ENCODE peak calls at places on chromosomes 2 and 18, in five cellular contexts. One of them, this sample, is unnamed.

GRCh38 chr18:49690307-49690706 is 123.0 kb downstream of the ACAA2 start:
- DNase-seq in tibial artery: no peak
- DNase-seq in neural progenitor cell: no peak
- DNase-seq in kidney epithelial cell: peak; percentile 95
- DNase-seq in heart right ventricle: no peak
- DNase-seq in this sample: peak; percentile 75

GRCh38 chr2:16821696-16822095 is 156.1 kb upstream of the CYRIA start:
- DNase-seq in neural progenitor cell: peak; percentile 10
- DNase-seq in heart right ventricle: no peak
- DNase-seq in kidney epithelial cell: peak; percentile 1
- DNase-seq in tibial artery: no peak
- DNase-seq in this sample: no peak

GRCh38 chr18:37962316-37962966 is 396.8 kb upstream of the CELF4 start:
- DNase-seq in heart right ventricle: no peak
- DNase-seq in kidney epithelial cell: no peak
- DNase-seq in neural progenitor cell: peak; percentile 65
- DNase-seq in tibial artery: no peak
- DNase-seq in this sample: no peak

GRCh38 chr2:201254331-201254730 is 6.0 kb upstream of the CASP8 start:
- DNase-seq in tibial artery: no peak
- DNase-seq in kidney epithelial cell: no peak
- DNase-seq in neural progenitor cell: no peak
- DNase-seq in heart right ventricle: no peak
- DNase-seq in this sample: no peak

GRCh38 chr2:468631-469310 is 180.9 kb upstream of the ALKAL2 start:
- DNase-seq in heart right ventricle: no peak
- DNase-seq in tibial artery: no peak
- DNase-seq in neural progenitor cell: no peak
- DNase-seq in kidney epithelial cell: no peak
- DNase-seq in this sample: no peak

GRCh38 chr2:189848276-189848675 is 64.0 kb downstream of the PMS1 start:
- DNase-seq in heart right ventricle: no peak
- DNase-seq in tibial artery: no peak
- DNase-seq in kidney epithelial cell: no peak
- DNase-seq in neural progenitor cell: no peak
- DNase-seq in this sample: no peak

GRCh38 chr2:25305809-25306208 is 35.9 kb downstream of the DNMT3A start:
- DNase-seq in neural progenitor cell: no peak
- DNase-seq in kidney epithelial cell: no peak
- DNase-seq in tibial artery: peak; percentile 89
- DNase-seq in heart right ventricle: no peak
- DNase-seq in this sample: no peak

GRCh38 chr2:116680537-116680936 is 1134.0 kb upstream of the DDX18 start:
- DNase-seq in heart right ventricle: no peak
- DNase-seq in kidney epithelial cell: no peak
- DNase-seq in tibial artery: no peak
- DNase-seq in neural progenitor cell: no peak
- DNase-seq in this sample: no peak

GRCh38 chr2:228048838-228049490 is 132.5 kb downstream of the SPHKAP start:
- DNase-seq in neural progenitor cell: peak; percentile 75
- DNase-seq in kidney epithelial cell: no peak
- DNase-seq in heart right ventricle: no peak
- DNase-seq in tibial artery: no peak
- DNase-seq in this sample: no peak

DNA sequence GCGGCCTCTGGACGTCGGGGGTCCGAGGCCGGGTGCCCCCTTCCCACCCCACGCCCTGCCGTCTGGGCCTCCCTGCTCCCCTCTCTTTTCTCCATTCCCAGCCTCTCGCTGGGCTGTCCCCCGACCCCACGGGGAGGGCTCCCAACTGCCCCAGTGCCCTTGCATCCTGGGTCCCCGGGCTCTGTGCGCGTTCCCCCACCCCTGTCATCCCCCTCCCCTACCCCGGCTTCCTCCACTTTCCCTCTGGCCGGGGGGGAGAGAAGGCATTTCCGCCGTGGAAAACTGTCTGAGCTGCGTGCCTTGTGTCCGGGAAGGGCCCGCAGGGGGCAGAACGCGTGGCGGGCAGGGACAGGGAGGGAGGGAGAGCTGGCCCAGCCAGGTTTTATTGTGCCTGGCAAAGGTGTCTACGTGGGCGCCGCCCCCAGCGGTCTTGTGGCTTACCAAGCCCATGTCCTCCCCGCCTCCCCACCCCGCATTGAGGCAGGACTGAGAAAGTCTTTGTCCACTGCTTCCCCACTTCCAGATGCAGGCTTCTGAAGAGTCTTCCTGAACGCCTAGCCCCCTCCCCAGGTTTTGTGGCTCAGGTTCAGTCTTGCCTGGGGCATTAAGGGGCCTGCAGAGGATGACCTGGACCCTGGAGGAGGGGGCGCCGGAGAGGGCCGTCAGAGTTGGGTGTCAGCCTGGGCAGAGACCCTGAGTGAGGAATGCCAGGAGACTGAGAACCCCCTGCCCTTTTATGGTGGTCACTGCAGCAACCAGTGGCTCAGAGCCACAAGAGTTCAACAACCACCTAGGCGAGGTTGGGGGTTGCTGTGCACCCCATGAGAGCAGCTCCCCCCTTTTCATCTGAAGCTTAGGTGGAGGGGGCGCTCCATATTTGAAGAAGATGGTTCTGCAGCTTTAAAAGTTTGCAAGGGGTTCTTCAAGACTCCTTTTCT is 1.3 kb downstream of the ITM2C start:
- DNase-seq in neural progenitor cell: peak; percentile 64
- DNase-seq in kidney epithelial cell: no peak
- DNase-seq in tibial artery: no peak
- DNase-seq in heart right ventricle: no peak
- DNase-seq in this sample: no peak
- TF ChIP-seq CTCF in neural progenitor cell: peak; percentile 18
- TF ChIP-seq CTCF in kidney epithelial cell: peak; percentile 21
- TF ChIP-seq CTCF in tibial artery: no peak
- TF ChIP-seq CTCF in heart right ventricle: no peak
- TF ChIP-seq CTCF in this sample: peak; percentile 20

GRCh38 chr2:238853218-238853617 is 5.3 kb downstream of the TWIST2 start:
- DNase-seq in kidney epithelial cell: no peak
- DNase-seq in heart right ventricle: no peak
- DNase-seq in tibial artery: no peak
- DNase-seq in neural progenitor cell: no peak
- DNase-seq in this sample: no peak

GRCh38 chr2:238850096-238850495 is 2.2 kb downstream of the TWIST2 start:
- DNase-seq in tibial artery: no peak
- DNase-seq in kidney epithelial cell: no peak
- DNase-seq in heart right ventricle: no peak
- DNase-seq in neural progenitor cell: no peak
- DNase-seq in this sample: no peak

GRCh38 chr2:238851026-238851425 is 3.1 kb downstream of the TWIST2 start:
- DNase-seq in neural progenitor cell: no peak
- DNase-seq in heart right ventricle: no peak
- DNase-seq in tibial artery: no peak
- DNase-seq in kidney epithelial cell: no peak
- DNase-seq in this sample: no peak

GRCh38 chr2:238852186-238852869 is 4.4 kb downstream of the TWIST2 start:
- DNase-seq in neural progenitor cell: no peak
- DNase-seq in tibial artery: no peak
- DNase-seq in kidney epithelial cell: no peak
- DNase-seq in heart right ventricle: no peak
- DNase-seq in this sample: no peak

GRCh38 chr2:238851751-238852150 is 3.9 kb downstream of the TWIST2 start:
- DNase-seq in neural progenitor cell: no peak
- DNase-seq in tibial artery: no peak
- DNase-seq in kidney epithelial cell: no peak
- DNase-seq in heart right ventricle: no peak
- DNase-seq in this sample: no peak
- H3K4me3 ChIP-seq in neural progenitor cell: no peak overlapping the region
- H3K4me3 ChIP-seq in tibial artery: no peak overlapping the region
- H3K4me3 ChIP-seq in kidney epithelial cell: no peak overlapping the region
- H3K4me3 ChIP-seq in heart right ventricle: no peak overlapping the region
- H3K4me3 ChIP-seq in this sample: no peak overlapping the region

GRCh38 chr2:127683056-127683455 is 7.7 kb upstream of the LIMS2 start:
- DNase-seq in heart right ventricle: no peak
- DNase-seq in neural progenitor cell: no peak
- DNase-seq in kidney epithelial cell: no peak
- DNase-seq in tibial artery: no peak
- DNase-seq in this sample: no peak
- TF ChIP-seq CTCF in heart right ventricle: no peak
- TF ChIP-seq CTCF in neural progenitor cell: no peak
- TF ChIP-seq CTCF in kidney epithelial cell: no peak
- TF ChIP-seq CTCF in tibial artery: no peak
- TF ChIP-seq CTCF in this sample: no peak

DNA sequence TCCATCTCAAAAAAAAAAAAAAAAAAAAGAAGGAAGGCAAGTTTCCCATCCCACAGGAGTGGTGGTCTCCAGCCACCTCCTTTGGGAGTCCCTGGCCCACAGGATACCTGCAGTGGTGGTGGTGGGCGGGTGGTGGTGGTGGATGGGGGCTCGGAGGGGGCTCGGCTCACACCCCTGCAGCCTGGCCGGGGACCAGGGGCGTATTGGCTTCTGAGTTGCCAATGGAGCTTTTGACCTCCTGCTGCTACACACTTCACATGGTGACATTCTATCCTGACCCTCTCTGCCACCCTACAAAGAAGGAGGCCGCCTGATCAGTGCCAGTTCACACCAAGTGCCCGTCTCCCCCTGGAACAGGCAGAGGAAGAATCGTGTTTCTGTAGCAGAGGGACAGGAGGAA is 119.6 kb downstream of the NFATC1 start:
- DNase-seq in tibial artery: peak; percentile 20
- DNase-seq in kidney epithelial cell: no peak
- DNase-seq in neural progenitor cell: no peak
- DNase-seq in heart right ventricle: no peak
- DNase-seq in this sample: no peak
- H3K4me3 ChIP-seq in tibial artery: no peak overlapping the region
- H3K4me3 ChIP-seq in kidney epithelial cell: no peak overlapping the region
- H3K4me3 ChIP-seq in neural progenitor cell: no peak overlapping the region
- H3K4me3 ChIP-seq in heart right ventricle: no peak overlapping the region
- H3K4me3 ChIP-seq in this sample: no peak overlapping the region

GRCh38 chr2:173612354-173612753 is 257.7 kb downstream of the CDCA7 start:
- DNase-seq in neural progenitor cell: peak; percentile 7
- DNase-seq in heart right ventricle: no peak
- DNase-seq in tibial artery: no peak
- DNase-seq in kidney epithelial cell: no peak
- DNase-seq in this sample: no peak
- TF ChIP-seq CTCF in neural progenitor cell: peak; percentile 6
- TF ChIP-seq CTCF in heart right ventricle: no peak
- TF ChIP-seq CTCF in tibial artery: no peak
- TF ChIP-seq CTCF in kidney epithelial cell: no peak
- TF ChIP-seq CTCF in this sample: no peak

GRCh38 chr2:96882906-96883305 is 13.0 kb upstream of the SEMA4C start:
- DNase-seq in kidney epithelial cell: no peak
- DNase-seq in tibial artery: no peak
- DNase-seq in neural progenitor cell: no peak
- DNase-seq in heart right ventricle: no peak
- DNase-seq in this sample: no peak

GRCh38 chr2:96883306-96883705 is 13.4 kb upstream of the SEMA4C start:
- DNase-seq in neural progenitor cell: no peak
- DNase-seq in heart right ventricle: no peak
- DNase-seq in tibial artery: no peak
- DNase-seq in kidney epithelial cell: no peak
- DNase-seq in this sample: no peak

GRCh38 chr2:96880891-96881273 is 11.0 kb upstream of the SEMA4C start:
- DNase-seq in heart right ventricle: no peak
- DNase-seq in tibial artery: no peak
- DNase-seq in neural progenitor cell: no peak
- DNase-seq in kidney epithelial cell: no peak
- DNase-seq in this sample: no peak

GRCh38 chr2:96882230-96882629 is 12.3 kb upstream of the SEMA4C start:
- DNase-seq in tibial artery: no peak
- DNase-seq in neural progenitor cell: no peak
- DNase-seq in heart right ventricle: no peak
- DNase-seq in kidney epithelial cell: no peak
- DNase-seq in this sample: no peak

GRCh38 chr2:96881349-96882195 is 11.7 kb upstream of the SEMA4C start:
- DNase-seq in heart right ventricle: no peak
- DNase-seq in neural progenitor cell: peak; percentile 55
- DNase-seq in tibial artery: no peak
- DNase-seq in kidney epithelial cell: no peak
- DNase-seq in this sample: no peak
- H3K4me3 ChIP-seq in heart right ventricle: no peak overlapping the region
- H3K4me3 ChIP-seq in neural progenitor cell: no peak overlapping the region
- H3K4me3 ChIP-seq in tibial artery: no peak overlapping the region
- H3K4me3 ChIP-seq in kidney epithelial cell: no peak overlapping the region
- H3K4me3 ChIP-seq in this sample: no peak overlapping the region

GRCh38 chr18:65968605-65969004 is 217.8 kb downstream of the CDH7 start:
- DNase-seq in kidney epithelial cell: no peak
- DNase-seq in heart right ventricle: no peak
- DNase-seq in neural progenitor cell: peak; percentile 39
- DNase-seq in tibial artery: no peak
- DNase-seq in this sample: no peak
- TF ChIP-seq CTCF in kidney epithelial cell: peak; percentile 44
- TF ChIP-seq CTCF in heart right ventricle: no peak
- TF ChIP-seq CTCF in neural progenitor cell: peak; percentile 64
- TF ChIP-seq CTCF in tibial artery: no peak
- TF ChIP-seq CTCF in this sample: peak; percentile 62